ENCODE peak calls at places on chromosomes 16 and 17, in eight cellular contexts. I is ascending aorta; F is CD8-positive, alpha-beta T cell; S is AG04449; G is tibial nerve; U is retinal pigment epithelial cell; L is heart right ventricle; R is astrocyte of the spinal cord. Z is an unnamed sample.
A peak's percentile ranks its signal among the peaks of the same experiment; 100 is the strongest.

GRCh38 chr17:77507116-77507885 is 366.5 kb downstream of the SEC14L1 start:
- DNase-seq in G (no peak), U (no peak), S (no peak), I (no peak), L (no peak), R (peak; percentile 21), F (no peak), Z (no peak)

GRCh38 chr16:67326472-67327309 is at the start of the genes KCTD19 and LRRC36:
- DNase-seq in S (no peak), R (peak; percentile 20), G (peak; percentile 21), L (peak; percentile 65), F (peak; percentile 53), I (no peak), U (no peak), Z (no peak)

GRCh38 chr16:324451-325334 is 27.8 kb downstream of the AXIN1 start:
- DNase-seq in U (no peak), S (no peak), I (no peak), L (no peak), G (no peak), F (peak; percentile 72), R (no peak), Z (no peak)

GRCh38 chr17:19381741-19382444 is 3.6 kb downstream of the MAPK7 start:
- DNase-seq in I (no peak), U (no peak), G (no peak), F (no peak), R (no peak), S (no peak), L (no peak), Z (no peak)

GRCh38 chr17:29566473-29567361 is at the start of gene ABHD15:
- DNase-seq in S (no peak), L (peak; percentile 74), U (no peak), G (peak; percentile 43), I (peak; percentile 86), F (peak; percentile 56), R (peak; percentile 62), Z (no peak)

GRCh38 chr17:31926100-31926729 is 10.6 kb upstream of the SUZ12 start:
- DNase-seq in U (no peak), S (no peak), L (no peak), R (no peak), F (no peak), I (no peak), G (no peak), Z (no peak)

GRCh38 chr16:1030381-1030901 is 42.1 kb upstream of the SSTR5 start:
- DNase-seq in G (no peak), L (no peak), U (no peak), I (no peak), S (no peak), F (no peak), R (no peak), Z (no peak)

GRCh38 chr16:57422026-57422944 is 17.7 kb downstream of the CCL17 start:
- DNase-seq in I (peak; percentile 83), F (no peak), R (peak; percentile 68), L (no peak), S (peak; percentile 5), U (no peak), G (peak; percentile 46), Z (no peak)

GRCh38 chr17:63455417-63455816 is 9.3 kb upstream of the CYB561 start:
- DNase-seq in F (no peak), S (no peak), G (no peak), R (no peak), I (peak; percentile 60), L (no peak), U (no peak), Z (no peak)

GRCh38 chr17:75125984-75126383 is 5.6 kb downstream of the NT5C start:
- DNase-seq in U (no peak), F (no peak), S (no peak), I (no peak), R (no peak), L (no peak), G (no peak), Z (no peak)

GRCh38 chr16:87407511-87408112 is 15.5 kb downstream of the MAP1LC3B start:
- DNase-seq in S (no peak), G (peak; percentile 44), U (no peak), F (no peak), L (peak; percentile 51), R (peak; percentile 36), I (no peak), Z (peak; percentile 78)

GRCh38 chr17:80987941-80988461 is 3.6 kb upstream of the CHMP6 start:
- DNase-seq in L (peak; percentile 15), G (no peak), S (no peak), U (no peak), R (no peak), I (no peak), F (no peak), Z (no peak)

GRCh38 chr16:86432048-86432447 is 78.3 kb upstream of the FOXF1 start:
- DNase-seq in R (no peak), S (no peak), L (no peak), G (no peak), F (no peak), I (no peak), U (no peak), Z (no peak)

DNA sequence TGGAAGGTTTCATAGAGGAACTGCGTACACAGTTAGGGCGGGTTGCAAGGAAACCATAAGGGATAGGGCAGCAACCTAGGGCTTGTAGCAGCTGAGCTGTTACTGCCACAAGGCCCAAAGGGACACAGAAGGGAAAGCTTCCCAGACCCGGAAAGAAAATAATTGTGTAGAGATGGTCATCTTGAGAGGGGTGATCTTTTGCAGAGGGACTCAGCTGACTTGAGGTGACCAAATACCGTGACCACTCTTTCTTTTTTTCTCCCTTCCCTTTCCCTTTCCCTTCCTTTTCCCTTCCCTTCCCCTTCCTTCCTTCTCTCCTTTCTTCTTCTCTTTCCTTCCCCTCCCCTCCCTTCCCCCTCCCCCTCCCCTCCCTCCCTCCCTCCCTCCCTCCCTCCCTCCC is 8.5 kb upstream of the CREBBP start:
- DNase-seq in I (peak; percentile 2), G (no peak), R (no peak), L (no peak), F (no peak), S (no peak), U (no peak), Z (no peak)
- TF ChIP-seq CTCF in I (no peak), G (no peak), R (no peak), L (no peak), F (no peak), S (no peak), U (no peak), Z (no peak)

GRCh38 chr17:12571606-12572005 is 94.1 kb upstream of the MYOCD start:
- DNase-seq in S (no peak), L (no peak), G (no peak), R (no peak), F (no peak), U (no peak), I (no peak), Z (no peak)

GRCh38 chr17:12567077-12568053 is 98.3 kb upstream of the MYOCD start:
- DNase-seq in U (no peak), I (no peak), G (no peak), S (no peak), R (no peak), F (no peak), L (no peak), Z (no peak)

GRCh38 chr17:12574525-12574924 is 91.2 kb upstream of the MYOCD start:
- DNase-seq in S (no peak), G (no peak), U (no peak), I (no peak), F (no peak), L (no peak), R (no peak), Z (no peak)

GRCh38 chr17:12566281-12567002 is 99.2 kb upstream of the MYOCD start:
- DNase-seq in S (no peak), F (no peak), U (no peak), G (no peak), L (no peak), I (no peak), R (no peak), Z (no peak)

DNA sequence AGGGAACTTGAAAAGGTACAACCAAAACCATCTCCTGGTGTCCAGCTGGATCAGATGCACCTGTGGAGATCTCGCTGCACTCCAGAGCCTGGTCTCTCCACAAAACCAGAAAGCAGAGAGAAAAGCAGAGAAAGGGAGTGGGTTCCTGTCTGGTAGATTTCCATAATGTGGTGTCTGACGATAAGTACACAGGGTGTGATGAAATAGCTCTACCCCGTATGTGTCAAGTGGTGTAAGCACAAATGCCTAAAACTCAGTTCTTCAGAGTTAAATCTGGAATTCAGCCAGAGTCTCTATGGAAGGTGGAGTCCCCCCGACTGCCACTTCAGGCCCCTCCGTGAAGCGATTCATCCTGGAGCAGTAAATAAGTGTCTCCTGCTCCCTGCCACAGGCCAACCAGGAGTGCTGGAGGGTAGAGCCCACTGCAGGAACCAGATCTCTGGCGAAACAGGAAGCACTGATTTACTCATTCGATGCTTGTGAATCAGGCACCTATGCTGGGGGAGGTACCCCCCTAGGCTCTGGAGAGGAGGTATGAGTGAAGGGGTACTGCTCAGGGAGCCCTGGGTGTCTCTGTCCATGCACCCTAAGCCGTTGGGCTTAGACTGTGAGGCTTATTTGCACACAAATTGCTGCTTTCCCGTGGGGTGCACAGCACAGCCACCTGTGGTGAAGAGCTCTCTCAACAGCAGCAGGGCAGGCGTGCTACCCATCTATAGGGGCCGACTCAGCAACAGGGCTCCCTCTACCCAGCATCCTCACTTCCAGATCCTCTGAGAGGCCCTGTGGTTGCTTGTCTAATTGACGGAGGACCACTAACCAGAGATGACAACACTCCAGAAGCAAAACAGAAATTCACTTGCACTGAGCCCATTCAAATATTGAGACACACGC is 97.1 kb upstream of the MYOCD start:
- DNase-seq in U (no peak), S (no peak), I (no peak), F (no peak), L (no peak), R (no peak), G (no peak), Z (no peak)
- H3K4me3 ChIP-seq in U (no peak overlapping the region), S (no peak overlapping the region), I (peak overlapping the region; percentile 45), F (no peak overlapping the region), L (no peak overlapping the region), R (no peak overlapping the region), G (no peak overlapping the region), Z (no peak overlapping the region)

GRCh38 chr17:17161121-17161520 is 45.0 kb downstream of the PLD6 start:
- DNase-seq in F (no peak), S (no peak), L (no peak), I (no peak), U (no peak), G (no peak), R (no peak), Z (no peak)
- TF ChIP-seq CTCF in F (no peak), S (no peak), L (no peak), I (no peak), U (no peak), G (no peak), R (no peak), Z (no peak)

GRCh38 chr17:7254511-7254910 is 2.5 kb downstream of the ELP5 start:
- DNase-seq in L (no peak), U (no peak), I (no peak), R (no peak), S (no peak), F (no peak), G (no peak), Z (no peak)

GRCh38 chr17:7251330-7252175 is at the start of gene CTDNEP1:
- DNase-seq in S (peak; percentile 99), F (peak; percentile 99), U (peak; percentile 99), I (peak; percentile 99), L (peak; percentile 97), R (peak; percentile 100), G (peak; percentile 98), Z (peak; percentile 97)

GRCh38 chr17:7250655-7251329 is 742 bp downstream of the CTDNEP1 start:
- DNase-seq in G (no peak), S (no peak), I (peak; percentile 71), F (no peak), R (no peak), U (no peak), L (no peak), Z (no peak)

GRCh38 chr17:7252176-7253043 is at the start of gene ELP5:
- DNase-seq in G (peak; percentile 95), L (peak; percentile 95), F (peak; percentile 87), S (peak; percentile 60), U (peak; percentile 78), I (peak; percentile 98), R (peak; percentile 96), Z (peak; percentile 68)

GRCh38 chr17:7253082-7253481 is 1.1 kb downstream of the ELP5 start:
- DNase-seq in L (no peak), I (no peak), F (no peak), R (no peak), S (no peak), U (no peak), G (no peak), Z (no peak)
- H3K4me3 ChIP-seq in L (peak overlapping the region; percentile 91), I (peak overlapping the region; percentile 94), F (peak overlapping the region; percentile 92), R (peak overlapping the region; percentile 82), S (peak overlapping the region; percentile 84), U (peak overlapping the region; percentile 89), G (peak overlapping the region; percentile 91), Z (peak overlapping the region; percentile 73)